ENCODE peak calls at places on chromosomes 11 and 22, in seven cellular contexts. One of them, this sample, is unnamed.

GRCh38 chr22:35376728-35377472 is 4.0 kb upstream of the HMOX1 start:
- DNase-seq in esophagus squamous epithelium: peak
- DNase-seq in choroid plexus epithelial cell: peak
- DNase-seq in left lung: peak
- DNase-seq in adrenal gland: peak
- DNase-seq in IMR-90: peak
- DNase-seq in cardiac fibroblast: peak
- DNase-seq in this sample: peak

GRCh38 chr11:63858628-63859550 is 20.0 kb downstream of the MARK2 start:
- DNase-seq in esophagus squamous epithelium: no peak
- DNase-seq in choroid plexus epithelial cell: peak
- DNase-seq in left lung: no peak
- DNase-seq in adrenal gland: peak
- DNase-seq in IMR-90: peak
- DNase-seq in cardiac fibroblast: peak
- DNase-seq in this sample: no peak

GRCh38 chr11:12220305-12220704 is 109.9 kb downstream of the MICAL2 start:
- DNase-seq in esophagus squamous epithelium: no peak
- DNase-seq in choroid plexus epithelial cell: no peak
- DNase-seq in left lung: no peak
- DNase-seq in adrenal gland: no peak
- DNase-seq in IMR-90: no peak
- DNase-seq in cardiac fibroblast: peak
- DNase-seq in this sample: no peak

GRCh38 chr11:116865696-116866095 is 28.3 kb upstream of the APOA1 start:
- DNase-seq in esophagus squamous epithelium: no peak
- DNase-seq in choroid plexus epithelial cell: peak
- DNase-seq in left lung: no peak
- DNase-seq in adrenal gland: no peak
- DNase-seq in IMR-90: peak
- DNase-seq in cardiac fibroblast: peak
- DNase-seq in this sample: no peak

GRCh38 chr11:14075118-14075601 is 112.6 kb downstream of the SPON1 start:
- DNase-seq in esophagus squamous epithelium: no peak
- DNase-seq in choroid plexus epithelial cell: no peak
- DNase-seq in left lung: no peak
- DNase-seq in adrenal gland: no peak
- DNase-seq in IMR-90: no peak
- DNase-seq in cardiac fibroblast: no peak
- DNase-seq in this sample: no peak

GRCh38 chr11:11612439-11612838 is 9.4 kb downstream of the GALNT18 start:
- DNase-seq in esophagus squamous epithelium: no peak
- DNase-seq in choroid plexus epithelial cell: no peak
- DNase-seq in left lung: no peak
- DNase-seq in adrenal gland: no peak
- DNase-seq in IMR-90: no peak
- DNase-seq in cardiac fibroblast: no peak
- DNase-seq in this sample: no peak

GRCh38 chr22:35349704-35350538 is 31.0 kb upstream of the HMOX1 start:
- DNase-seq in esophagus squamous epithelium: no peak
- DNase-seq in choroid plexus epithelial cell: peak
- DNase-seq in left lung: peak
- DNase-seq in adrenal gland: peak
- DNase-seq in IMR-90: peak
- DNase-seq in cardiac fibroblast: peak
- DNase-seq in this sample: no peak

GRCh38 chr22:32564170-32565001 is 89.8 kb downstream of the FBXO7 start:
- DNase-seq in esophagus squamous epithelium: no peak
- DNase-seq in choroid plexus epithelial cell: peak
- DNase-seq in left lung: no peak
- DNase-seq in adrenal gland: peak
- DNase-seq in IMR-90: peak
- DNase-seq in cardiac fibroblast: peak
- DNase-seq in this sample: no peak

GRCh38 chr11:122789916-122790315 is 48.4 kb upstream of the CRTAM start:
- DNase-seq in esophagus squamous epithelium: no peak
- DNase-seq in choroid plexus epithelial cell: no peak
- DNase-seq in left lung: no peak
- DNase-seq in adrenal gland: no peak
- DNase-seq in IMR-90: no peak
- DNase-seq in cardiac fibroblast: no peak
- DNase-seq in this sample: no peak

GRCh38 chr22:31509041-31509440 is 12.7 kb downstream of the SFI1 start:
- DNase-seq in esophagus squamous epithelium: no peak
- DNase-seq in choroid plexus epithelial cell: no peak
- DNase-seq in left lung: no peak
- DNase-seq in adrenal gland: no peak
- DNase-seq in IMR-90: peak
- DNase-seq in cardiac fibroblast: no peak
- DNase-seq in this sample: no peak

GRCh38 chr11:123082977-123083376 is 21.0 kb upstream of the HSPA8 start:
- DNase-seq in esophagus squamous epithelium: no peak
- DNase-seq in choroid plexus epithelial cell: peak
- DNase-seq in left lung: no peak
- DNase-seq in adrenal gland: peak
- DNase-seq in IMR-90: no peak
- DNase-seq in cardiac fibroblast: no peak
- DNase-seq in this sample: no peak

GRCh38 chr11:77658213-77659013 is 20.8 kb upstream of the CLNS1A start:
- DNase-seq in esophagus squamous epithelium: no peak
- DNase-seq in choroid plexus epithelial cell: peak
- DNase-seq in left lung: no peak
- DNase-seq in adrenal gland: no peak
- DNase-seq in IMR-90: peak
- DNase-seq in cardiac fibroblast: peak
- DNase-seq in this sample: no peak

GRCh38 chr22:36347094-36347493 is 40.7 kb downstream of the MYH9 start:
- DNase-seq in esophagus squamous epithelium: no peak
- DNase-seq in choroid plexus epithelial cell: no peak
- DNase-seq in left lung: no peak
- DNase-seq in adrenal gland: no peak
- DNase-seq in IMR-90: no peak
- DNase-seq in cardiac fibroblast: peak
- DNase-seq in this sample: no peak

GRCh38 chr22:42932857-42933782 is 76.0 kb upstream of the ARFGAP3 start:
- DNase-seq in esophagus squamous epithelium: no peak
- DNase-seq in choroid plexus epithelial cell: no peak
- DNase-seq in left lung: no peak
- DNase-seq in adrenal gland: no peak
- DNase-seq in IMR-90: peak
- DNase-seq in cardiac fibroblast: no peak
- DNase-seq in this sample: peak

GRCh38 chr11:122197055-122197987 is 81.3 kb upstream of the BLID start:
- DNase-seq in esophagus squamous epithelium: no peak
- DNase-seq in choroid plexus epithelial cell: peak
- DNase-seq in left lung: no peak
- DNase-seq in adrenal gland: peak
- DNase-seq in IMR-90: peak
- DNase-seq in cardiac fibroblast: peak
- DNase-seq in this sample: no peak

GRCh38 chr11:92083123-92083522 is 141.5 kb upstream of the FAT3 start:
- DNase-seq in esophagus squamous epithelium: no peak
- DNase-seq in choroid plexus epithelial cell: no peak
- DNase-seq in left lung: no peak
- DNase-seq in adrenal gland: no peak
- DNase-seq in IMR-90: no peak
- DNase-seq in cardiac fibroblast: no peak
- DNase-seq in this sample: no peak

GRCh38 chr11:94932503-94932902 is 40.9 kb downstream of the CWC15 start:
- DNase-seq in esophagus squamous epithelium: no peak
- DNase-seq in choroid plexus epithelial cell: no peak
- DNase-seq in left lung: no peak
- DNase-seq in adrenal gland: no peak
- DNase-seq in IMR-90: no peak
- DNase-seq in cardiac fibroblast: no peak
- DNase-seq in this sample: no peak

GRCh38 chr11:73586791-73587190 is 11.1 kb downstream of the FAM168A start:
- DNase-seq in esophagus squamous epithelium: no peak
- DNase-seq in choroid plexus epithelial cell: no peak
- DNase-seq in left lung: no peak
- DNase-seq in adrenal gland: no peak
- DNase-seq in IMR-90: no peak
- DNase-seq in cardiac fibroblast: no peak
- DNase-seq in this sample: no peak

GRCh38 chr11:115198301-115198700 is 305.9 kb downstream of the CADM1 start:
- DNase-seq in esophagus squamous epithelium: no peak
- DNase-seq in choroid plexus epithelial cell: peak
- DNase-seq in left lung: no peak
- DNase-seq in adrenal gland: no peak
- DNase-seq in IMR-90: peak
- DNase-seq in cardiac fibroblast: no peak
- DNase-seq in this sample: no peak

GRCh38 chr11:115202900-115203552 is 301.2 kb downstream of the CADM1 start:
- DNase-seq in esophagus squamous epithelium: no peak
- DNase-seq in choroid plexus epithelial cell: no peak
- DNase-seq in left lung: no peak
- DNase-seq in adrenal gland: no peak
- DNase-seq in IMR-90: no peak
- DNase-seq in cardiac fibroblast: no peak
- DNase-seq in this sample: no peak

GRCh38 chr11:115202061-115202460 is 302.2 kb downstream of the CADM1 start:
- DNase-seq in esophagus squamous epithelium: no peak
- DNase-seq in choroid plexus epithelial cell: no peak
- DNase-seq in left lung: no peak
- DNase-seq in adrenal gland: no peak
- DNase-seq in IMR-90: no peak
- DNase-seq in cardiac fibroblast: no peak
- DNase-seq in this sample: no peak

GRCh38 chr11:115199501-115199900 is 304.7 kb downstream of the CADM1 start:
- DNase-seq in esophagus squamous epithelium: no peak
- DNase-seq in choroid plexus epithelial cell: peak
- DNase-seq in left lung: no peak
- DNase-seq in adrenal gland: no peak
- DNase-seq in IMR-90: peak
- DNase-seq in cardiac fibroblast: no peak
- DNase-seq in this sample: no peak

GRCh38 chr11:115201121-115201792 is 303.0 kb downstream of the CADM1 start:
- DNase-seq in esophagus squamous epithelium: no peak
- DNase-seq in choroid plexus epithelial cell: peak
- DNase-seq in left lung: no peak
- DNase-seq in adrenal gland: no peak
- DNase-seq in IMR-90: peak
- DNase-seq in cardiac fibroblast: no peak
- DNase-seq in this sample: no peak
- TF ChIP-seq CTCF in esophagus squamous epithelium: no peak
- TF ChIP-seq CTCF in choroid plexus epithelial cell: no peak
- TF ChIP-seq CTCF in left lung: no peak
- TF ChIP-seq CTCF in adrenal gland: no peak
- TF ChIP-seq CTCF in IMR-90: no peak
- TF ChIP-seq CTCF in cardiac fibroblast: no peak
- TF ChIP-seq CTCF in this sample: no peak

GRCh38 chr11:5597953-5598352 is 1.5 kb downstream of the TRIM6 start:
- DNase-seq in esophagus squamous epithelium: no peak
- DNase-seq in choroid plexus epithelial cell: no peak
- DNase-seq in left lung: no peak
- DNase-seq in adrenal gland: no peak
- DNase-seq in IMR-90: no peak
- DNase-seq in cardiac fibroblast: no peak
- DNase-seq in this sample: no peak

GRCh38 chr11:5596611-5597201 is at the start of gene TRIM6:
- DNase-seq in esophagus squamous epithelium: no peak
- DNase-seq in choroid plexus epithelial cell: peak
- DNase-seq in left lung: peak
- DNase-seq in adrenal gland: peak
- DNase-seq in IMR-90: peak
- DNase-seq in cardiac fibroblast: peak
- DNase-seq in this sample: no peak

GRCh38 chr11:5603326-5603725 is 6.9 kb downstream of the TRIM6 start:
- DNase-seq in esophagus squamous epithelium: no peak
- DNase-seq in choroid plexus epithelial cell: no peak
- DNase-seq in left lung: no peak
- DNase-seq in adrenal gland: no peak
- DNase-seq in IMR-90: no peak
- DNase-seq in cardiac fibroblast: no peak
- DNase-seq in this sample: no peak

GRCh38 chr11:5604896-5605295 is 8.5 kb downstream of the TRIM6 start:
- DNase-seq in esophagus squamous epithelium: no peak
- DNase-seq in choroid plexus epithelial cell: no peak
- DNase-seq in left lung: no peak
- DNase-seq in adrenal gland: no peak
- DNase-seq in IMR-90: no peak
- DNase-seq in cardiac fibroblast: no peak
- DNase-seq in this sample: no peak

GRCh38 chr11:5600374-5600851 is 4.0 kb downstream of the TRIM6 start:
- DNase-seq in esophagus squamous epithelium: no peak
- DNase-seq in choroid plexus epithelial cell: peak
- DNase-seq in left lung: peak
- DNase-seq in adrenal gland: peak
- DNase-seq in IMR-90: peak
- DNase-seq in cardiac fibroblast: peak
- DNase-seq in this sample: peak
- TF ChIP-seq CTCF in esophagus squamous epithelium: peak
- TF ChIP-seq CTCF in choroid plexus epithelial cell: peak
- TF ChIP-seq CTCF in left lung: peak
- TF ChIP-seq CTCF in adrenal gland: peak
- TF ChIP-seq CTCF in IMR-90: peak
- TF ChIP-seq CTCF in cardiac fibroblast: peak
- TF ChIP-seq CTCF in this sample: no peak

GRCh38 chr22:28116261-28116673 is 197.2 kb upstream of the PITPNB start:
- DNase-seq in esophagus squamous epithelium: no peak
- DNase-seq in choroid plexus epithelial cell: peak
- DNase-seq in left lung: no peak
- DNase-seq in adrenal gland: no peak
- DNase-seq in IMR-90: peak
- DNase-seq in cardiac fibroblast: peak
- DNase-seq in this sample: no peak

GRCh38 chr22:28112130-28112529 is 193.1 kb upstream of the PITPNB start:
- DNase-seq in esophagus squamous epithelium: no peak
- DNase-seq in choroid plexus epithelial cell: no peak
- DNase-seq in left lung: no peak
- DNase-seq in adrenal gland: no peak
- DNase-seq in IMR-90: no peak
- DNase-seq in cardiac fibroblast: no peak
- DNase-seq in this sample: no peak

GRCh38 chr22:28111501-28111900 is 192.4 kb upstream of the PITPNB start:
- DNase-seq in esophagus squamous epithelium: no peak
- DNase-seq in choroid plexus epithelial cell: no peak
- DNase-seq in left lung: no peak
- DNase-seq in adrenal gland: no peak
- DNase-seq in IMR-90: no peak
- DNase-seq in cardiac fibroblast: no peak
- DNase-seq in this sample: no peak

GRCh38 chr22:28115426-28115825 is 196.4 kb upstream of the PITPNB start:
- DNase-seq in esophagus squamous epithelium: no peak
- DNase-seq in choroid plexus epithelial cell: no peak
- DNase-seq in left lung: no peak
- DNase-seq in adrenal gland: no peak
- DNase-seq in IMR-90: no peak
- DNase-seq in cardiac fibroblast: no peak
- DNase-seq in this sample: no peak

GRCh38 chr22:28112548-28113043 is 193.5 kb upstream of the PITPNB start:
- DNase-seq in esophagus squamous epithelium: no peak
- DNase-seq in choroid plexus epithelial cell: peak
- DNase-seq in left lung: no peak
- DNase-seq in adrenal gland: peak
- DNase-seq in IMR-90: peak
- DNase-seq in cardiac fibroblast: peak
- DNase-seq in this sample: no peak
- TF ChIP-seq CTCF in esophagus squamous epithelium: peak
- TF ChIP-seq CTCF in choroid plexus epithelial cell: peak
- TF ChIP-seq CTCF in left lung: no peak
- TF ChIP-seq CTCF in adrenal gland: peak
- TF ChIP-seq CTCF in IMR-90: peak
- TF ChIP-seq CTCF in cardiac fibroblast: peak
- TF ChIP-seq CTCF in this sample: no peak

GRCh38 chr11:128021304-128022006 is 565.9 kb downstream of the ETS1 start:
- DNase-seq in esophagus squamous epithelium: no peak
- DNase-seq in choroid plexus epithelial cell: peak
- DNase-seq in left lung: no peak
- DNase-seq in adrenal gland: no peak
- DNase-seq in IMR-90: no peak
- DNase-seq in cardiac fibroblast: peak
- DNase-seq in this sample: no peak
- TF ChIP-seq CTCF in esophagus squamous epithelium: no peak
- TF ChIP-seq CTCF in choroid plexus epithelial cell: peak
- TF ChIP-seq CTCF in left lung: no peak
- TF ChIP-seq CTCF in adrenal gland: no peak
- TF ChIP-seq CTCF in IMR-90: peak
- TF ChIP-seq CTCF in cardiac fibroblast: peak
- TF ChIP-seq CTCF in this sample: no peak